ENCODE peak calls at places on chromosomes 2 and 18, in five cellular contexts. N, M, E, R and O are unnamed samples.
A peak's percentile ranks its signal among the peaks of the same experiment; 100 is the strongest.

GRCh38 chr2:26460613-26461031 is 17.3 kb downstream of the OTOF start:
- DNase-seq in N (no peak), M (no peak), E (no peak), R (no peak), O (no peak)

GRCh38 chr2:84649058-84649457 is 132.8 kb downstream of the DNAH6 start:
- DNase-seq in N (no peak), M (no peak), E (no peak), R (no peak), O (no peak)

GRCh38 chr2:42764901-42765300 is 966 bp upstream of the OXER1 start:
- DNase-seq in N (no peak), M (no peak), E (no peak), R (no peak), O (no peak)

GRCh38 chr2:8884812-8885211 is 47.4 kb upstream of the KIDINS220 start:
- DNase-seq in N (no peak), M (no peak), E (no peak), R (no peak), O (no peak)

GRCh38 chr18:58580623-58581022 is 48.3 kb downstream of the ALPK2 start:
- DNase-seq in N (no peak), M (no peak), E (no peak), R (peak; percentile 36), O (no peak)

GRCh38 chr2:197708331-197708730 is 3.2 kb downstream of the MARS2 start:
- DNase-seq in N (no peak), M (no peak), E (no peak), R (peak; percentile 27), O (peak; percentile 87)

GRCh38 chr2:70999362-70999761 is 4.7 kb upstream of the TEX261 start:
- DNase-seq in N (peak; percentile 37), M (no peak), E (no peak), R (no peak), O (no peak)

GRCh38 chr18:78017869-78018268 is 768.2 kb downstream of the GALR1 start:
- DNase-seq in N (no peak), M (no peak), E (no peak), R (no peak), O (no peak)

GRCh38 chr2:241546771-241547498 is 11.6 kb upstream of the BOK start:
- DNase-seq in N (no peak), M (peak; percentile 19), E (no peak), R (no peak), O (peak; percentile 37)

GRCh38 chr2:239581352-239581901 is 180.6 kb upstream of the HDAC4 start:
- DNase-seq in N (no peak), M (no peak), E (no peak), R (no peak), O (no peak)

GRCh38 chr2:38462121-38462634 is 85.1 kb upstream of the ATL2 start:
- DNase-seq in N (peak; percentile 67), M (no peak), E (no peak), R (peak; percentile 74), O (peak; percentile 100)